ENCODE peak calls at places on chromosomes 13 and 19, in ten cellular contexts. V is PC-3, G is MM.1S, M is hepatocyte, U is GM23338, I is GM23248, T is PC-9, S is mammary epithelial cell, D is H1, Q is GM12878. H is an unnamed sample.

GRCh38 chr13:81745391-81745790 is 1404.5 kb upstream of the SPRY2 start:
- DNase-seq in U (no peak), T (no peak), S (no peak), G (no peak), D (no peak), V (no peak), Q (no peak), I (no peak), M (no peak), H (no peak)

GRCh38 chr13:49374585-49375290 is 69.1 kb downstream of the CAB39L start:
- DNase-seq in U (no peak), Q (no peak), G (no peak), S (peak; percentile 83), T (peak; percentile 92), D (no peak), V (peak; percentile 84), M (no peak), I (peak; percentile 88), H (peak; percentile 87)

GRCh38 chr19:28217064-28217463 is 995.9 kb downstream of the UQCRFS1 start:
- DNase-seq in S (no peak), M (no peak), G (no peak), T (no peak), V (no peak), I (no peak), U (peak; percentile 86), Q (no peak), D (peak; percentile 31), H (no peak)

GRCh38 chr13:26377038-26377437 is 123.1 kb downstream of the CDK8 start:
- DNase-seq in I (peak; percentile 56), U (peak; percentile 81), M (peak; percentile 11), G (peak; percentile 42), T (no peak), Q (no peak), V (peak; percentile 44), D (peak; percentile 7), S (peak; percentile 4), H (no peak)

GRCh38 chr13:50766043-50766442 is 77.4 kb downstream of the DLEU7 start:
- DNase-seq in S (no peak), Q (no peak), G (no peak), U (no peak), I (peak; percentile 30), D (no peak), M (no peak), T (no peak), V (no peak), H (no peak)

GRCh38 chr13:93603043-93603442 is 376.4 kb downstream of the GPC6 start:
- DNase-seq in D (peak; percentile 2), M (no peak), Q (no peak), G (no peak), T (peak; percentile 52), U (peak; percentile 22), S (peak; percentile 86), V (peak; percentile 90), I (peak; percentile 95), H (peak; percentile 90)

GRCh38 chr19:38267780-38268430 is 3.5 kb downstream of the SPINT2 start:
- DNase-seq in S (peak; percentile 52), Q (no peak), M (no peak), I (no peak), G (no peak), V (peak; percentile 16), U (peak; percentile 38), T (peak; percentile 62), D (no peak), H (no peak)

GRCh38 chr13:44557986-44558385 is 18.1 kb downstream of the TSC22D1 start:
- DNase-seq in D (no peak), T (no peak), I (no peak), G (no peak), Q (no peak), U (no peak), M (no peak), V (no peak), S (no peak), H (no peak)

GRCh38 chr13:60398949-60399589 is 2.0 kb downstream of the TDRD3 start:
- DNase-seq in U (no peak), V (no peak), S (no peak), I (peak; percentile 20), D (no peak), Q (no peak), M (no peak), G (no peak), T (no peak), H (peak; percentile 8)

GRCh38 chr13:98997051-98997730 is 19.3 kb upstream of the DOCK9 start:
- DNase-seq in U (no peak), Q (no peak), T (no peak), D (no peak), M (no peak), S (no peak), G (no peak), I (no peak), V (no peak), H (no peak)

DNA sequence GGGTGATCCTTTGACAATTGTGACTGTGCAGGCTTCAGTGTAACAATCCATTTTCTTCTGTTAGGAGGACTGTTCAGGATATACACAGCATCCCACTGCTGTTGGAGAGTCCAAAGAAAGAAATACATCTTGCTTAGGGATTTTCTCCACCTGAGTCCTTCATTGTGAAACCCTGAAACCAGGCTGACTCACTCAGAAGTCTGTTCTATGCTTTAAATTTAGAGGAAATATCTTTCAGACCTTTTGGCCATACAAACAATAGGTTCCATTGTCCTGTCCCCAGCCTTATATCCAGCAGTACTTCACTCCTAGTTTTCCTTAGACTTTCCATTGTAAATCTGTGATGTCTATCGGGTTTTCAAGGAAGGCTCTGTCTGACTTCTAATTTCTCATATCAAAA is 379.1 kb downstream of the SUCLA2 start:
- DNase-seq in V (peak; percentile 51), U (no peak), T (no peak), D (no peak), S (peak; percentile 84), M (no peak), Q (no peak), I (peak; percentile 46), G (no peak), H (peak; percentile 22)
- TF ChIP-seq EZH2 in V (no peak), U (no peak), T (no peak), D (no peak), S (no peak), M (no peak), Q (no peak), I (no peak), G (no peak), H (no peak)

DNA sequence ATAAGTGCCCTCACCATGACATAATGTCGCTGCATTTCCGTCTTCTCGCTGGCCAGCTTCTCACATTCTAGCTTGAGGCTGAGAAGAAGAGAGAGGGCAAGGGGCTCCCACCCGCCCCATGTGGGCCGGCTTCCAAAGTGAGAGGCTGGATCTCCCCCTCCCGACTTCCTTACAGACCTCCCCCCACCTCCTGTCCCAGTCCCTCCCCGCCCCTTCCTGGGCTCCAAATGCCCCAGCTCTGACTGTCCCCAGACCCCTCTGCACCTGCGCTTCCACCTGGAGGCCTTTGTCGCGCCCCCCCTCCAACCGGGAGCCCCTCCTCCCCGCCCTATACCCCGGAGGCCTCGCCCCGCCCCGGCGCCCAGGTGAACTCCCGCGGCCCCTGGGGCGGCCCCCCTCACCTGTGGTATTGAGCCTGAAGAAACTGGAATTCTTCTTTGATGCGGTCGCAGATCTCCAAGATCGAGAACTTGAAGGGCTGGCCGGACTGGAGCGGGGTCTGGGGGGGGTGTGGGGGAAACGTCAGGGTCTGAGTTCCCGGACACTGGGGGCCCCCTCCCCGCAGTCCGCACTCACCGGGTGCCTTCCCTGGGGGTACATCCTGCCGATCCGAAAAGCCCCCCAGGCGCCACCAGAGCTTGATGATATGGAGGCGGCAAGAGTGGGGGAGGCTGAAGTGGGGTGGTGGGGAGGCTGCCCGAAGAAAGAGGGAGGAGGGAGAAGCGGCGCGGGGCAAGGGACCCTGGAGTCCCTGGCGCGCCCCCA is 593 bp downstream of the TLE2 start:
- DNase-seq in M (peak; percentile 65), D (no peak), G (no peak), T (peak; percentile 37), Q (no peak), U (peak; percentile 79), I (no peak), S (no peak), V (no peak), H (no peak)
- TF ChIP-seq EZH2 in M (no peak), D (no peak), G (peak; percentile 82), T (no peak), Q (no peak), U (peak; percentile 57), I (no peak), S (no peak), V (no peak), H (peak; percentile 87)

GRCh38 chr19:1469200-1469935 is 9.6 kb downstream of the C19orf25 start:
- DNase-seq in M (no peak), D (no peak), Q (no peak), V (peak; percentile 45), I (peak; percentile 59), T (no peak), S (no peak), U (no peak), G (no peak), H (no peak)

GRCh38 chr19:1471514-1472107 is 7.4 kb downstream of the C19orf25 start:
- DNase-seq in G (no peak), T (no peak), D (no peak), S (no peak), I (peak; percentile 55), V (peak; percentile 31), Q (no peak), U (no peak), M (no peak), H (no peak)

GRCh38 chr19:1472227-1473055 is 6.6 kb downstream of the C19orf25 start:
- DNase-seq in G (no peak), T (no peak), M (no peak), U (no peak), D (no peak), V (no peak), I (no peak), S (no peak), Q (no peak), H (no peak)

GRCh38 chr19:1469936-1470863 is 8.8 kb downstream of the C19orf25 start:
- DNase-seq in D (no peak), T (no peak), V (peak; percentile 61), U (peak; percentile 84), Q (no peak), I (peak; percentile 65), S (no peak), M (peak; percentile 60), G (peak; percentile 70), H (no peak)

DNA sequence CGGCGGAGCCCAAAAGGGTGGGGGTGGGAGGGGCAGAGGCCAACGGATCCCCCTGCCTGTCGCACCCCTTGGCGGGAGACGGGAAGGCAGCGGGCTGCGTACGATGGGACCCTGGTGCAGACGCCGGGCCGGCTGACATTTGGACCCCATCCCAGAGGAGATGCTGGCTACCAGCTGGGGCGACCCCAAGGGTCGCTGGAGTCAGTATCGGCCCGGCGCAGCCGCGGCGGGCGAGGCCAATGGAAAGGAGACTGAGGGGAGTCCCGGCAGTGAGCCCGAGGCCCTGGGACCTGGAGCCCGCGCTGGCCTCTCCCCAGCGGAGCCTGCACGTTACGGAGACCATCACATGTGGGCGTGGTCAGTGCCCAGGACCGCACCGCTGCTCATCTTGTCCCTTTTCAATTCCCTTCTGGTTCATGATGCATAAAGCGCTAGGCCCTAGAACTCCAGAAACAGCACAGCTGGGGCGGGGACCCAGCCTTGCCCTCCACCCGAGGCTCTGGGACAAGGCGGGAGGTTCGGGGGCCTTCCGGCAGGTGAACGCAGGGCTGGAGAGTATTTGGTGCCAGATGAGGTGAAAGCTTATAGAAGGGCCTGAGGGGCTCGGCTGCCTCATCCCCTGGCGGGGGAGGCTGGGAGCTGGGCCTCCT is 8.0 kb downstream of the C19orf25 start:
- DNase-seq in G (no peak), U (peak; percentile 84), T (no peak), I (peak; percentile 59), D (no peak), S (no peak), V (peak; percentile 54), M (peak; percentile 51), Q (no peak), H (no peak)
- TF ChIP-seq EZH2 in G (no peak), U (no peak), T (no peak), I (peak; percentile 50), D (no peak), S (no peak), V (no peak), M (no peak), Q (no peak), H (peak; percentile 49)

GRCh38 chr19:41922220-41922576 is 6.1 kb downstream of the ERFL start:
- DNase-seq in Q (no peak), T (no peak), D (no peak), V (no peak), U (no peak), G (no peak), M (no peak), S (no peak), I (no peak), H (no peak)
- TF ChIP-seq EZH2 in Q (no peak), T (no peak), D (peak; percentile 72), V (no peak), U (peak; percentile 91), G (peak; percentile 86), M (no peak), S (peak; percentile 70), I (peak; percentile 71), H (no peak)

H was measured in astrocyte.